ENCODE peak calls at places on chromosomes 11 and 22, in nine cellular contexts. One of them, this sample, is unnamed.

GRCh38 chr11:14623036-14623435 is 20.6 kb upstream of the PDE3B start:
- DNase-seq in H1: no peak
- DNase-seq in GM03348: no peak
- DNase-seq in GM04504: no peak
- DNase-seq in NCI-H2029: no peak
- DNase-seq in progenitor cell of endocrine pancreas: no peak
- DNase-seq in activated naive CD8-positive, alpha-beta T cell treated with anti-CD3 and anti-CD28 coated beads, Interleukin-2, amount 10 ng/mL, durations not matched to agents 7 days and 5 days: no peak
- DNase-seq in activated naive CD4-positive, alpha-beta T cell: no peak
- DNase-seq in EH: no peak
- DNase-seq in this sample: no peak

GRCh38 chr11:31000412-31000811 is 369.1 kb downstream of the DCDC1 start:
- DNase-seq in activated naive CD4-positive, alpha-beta T cell: no peak
- DNase-seq in activated naive CD8-positive, alpha-beta T cell treated with anti-CD3 and anti-CD28 coated beads, Interleukin-2, amount 10 ng/mL, durations not matched to agents 7 days and 5 days: no peak
- DNase-seq in EH: no peak
- DNase-seq in H1: no peak
- DNase-seq in progenitor cell of endocrine pancreas: no peak
- DNase-seq in GM04504: no peak
- DNase-seq in NCI-H2029: no peak
- DNase-seq in GM03348: no peak
- DNase-seq in this sample: no peak

GRCh38 chr11:2178906-2179494 is 7.4 kb upstream of the TH start:
- DNase-seq in activated naive CD4-positive, alpha-beta T cell: no peak
- DNase-seq in NCI-H2029: no peak
- DNase-seq in EH: peak
- DNase-seq in progenitor cell of endocrine pancreas: no peak
- DNase-seq in activated naive CD8-positive, alpha-beta T cell treated with anti-CD3 and anti-CD28 coated beads, Interleukin-2, amount 10 ng/mL, durations not matched to agents 7 days and 5 days: no peak
- DNase-seq in GM04504: no peak
- DNase-seq in GM03348: peak
- DNase-seq in H1: no peak
- DNase-seq in this sample: peak

GRCh38 chr22:41913842-41914534 is 886 bp downstream of the SHISA8 start:
- DNase-seq in NCI-H2029: peak
- DNase-seq in H1: no peak
- DNase-seq in EH: no peak
- DNase-seq in GM03348: no peak
- DNase-seq in progenitor cell of endocrine pancreas: peak
- DNase-seq in activated naive CD8-positive, alpha-beta T cell treated with anti-CD3 and anti-CD28 coated beads, Interleukin-2, amount 10 ng/mL, durations not matched to agents 7 days and 5 days: no peak
- DNase-seq in activated naive CD4-positive, alpha-beta T cell: no peak
- DNase-seq in GM04504: no peak
- DNase-seq in this sample: peak

GRCh38 chr11:76023408-76024068 is 182.8 kb downstream of the WNT11 start:
- DNase-seq in H1: no peak
- DNase-seq in progenitor cell of endocrine pancreas: no peak
- DNase-seq in activated naive CD4-positive, alpha-beta T cell: no peak
- DNase-seq in GM03348: no peak
- DNase-seq in activated naive CD8-positive, alpha-beta T cell treated with anti-CD3 and anti-CD28 coated beads, Interleukin-2, amount 10 ng/mL, durations not matched to agents 7 days and 5 days: no peak
- DNase-seq in NCI-H2029: no peak
- DNase-seq in EH: no peak
- DNase-seq in GM04504: no peak
- DNase-seq in this sample: no peak

GRCh38 chr11:69351460-69351859 is 57.5 kb downstream of the MYEOV start:
- DNase-seq in EH: peak
- DNase-seq in progenitor cell of endocrine pancreas: no peak
- DNase-seq in H1: no peak
- DNase-seq in GM03348: peak
- DNase-seq in GM04504: no peak
- DNase-seq in activated naive CD8-positive, alpha-beta T cell treated with anti-CD3 and anti-CD28 coated beads, Interleukin-2, amount 10 ng/mL, durations not matched to agents 7 days and 5 days: no peak
- DNase-seq in activated naive CD4-positive, alpha-beta T cell: no peak
- DNase-seq in NCI-H2029: no peak
- DNase-seq in this sample: no peak

GRCh38 chr11:78132475-78132874 is 7.0 kb downstream of the ALG8 start:
- DNase-seq in progenitor cell of endocrine pancreas: no peak
- DNase-seq in NCI-H2029: no peak
- DNase-seq in H1: no peak
- DNase-seq in GM03348: no peak
- DNase-seq in GM04504: no peak
- DNase-seq in activated naive CD4-positive, alpha-beta T cell: no peak
- DNase-seq in EH: no peak
- DNase-seq in activated naive CD8-positive, alpha-beta T cell treated with anti-CD3 and anti-CD28 coated beads, Interleukin-2, amount 10 ng/mL, durations not matched to agents 7 days and 5 days: no peak
- DNase-seq in this sample: peak

GRCh38 chr11:114615448-114616361 is 20.1 kb upstream of the NXPE4 start:
- DNase-seq in GM04504: no peak
- DNase-seq in activated naive CD4-positive, alpha-beta T cell: no peak
- DNase-seq in H1: no peak
- DNase-seq in progenitor cell of endocrine pancreas: no peak
- DNase-seq in EH: no peak
- DNase-seq in NCI-H2029: no peak
- DNase-seq in GM03348: no peak
- DNase-seq in activated naive CD8-positive, alpha-beta T cell treated with anti-CD3 and anti-CD28 coated beads, Interleukin-2, amount 10 ng/mL, durations not matched to agents 7 days and 5 days: no peak
- DNase-seq in this sample: no peak

GRCh38 chr11:130872961-130873360 is 43.3 kb downstream of the SNX19 start:
- DNase-seq in NCI-H2029: no peak
- DNase-seq in GM04504: peak
- DNase-seq in EH: peak
- DNase-seq in GM03348: peak
- DNase-seq in activated naive CD4-positive, alpha-beta T cell: no peak
- DNase-seq in activated naive CD8-positive, alpha-beta T cell treated with anti-CD3 and anti-CD28 coated beads, Interleukin-2, amount 10 ng/mL, durations not matched to agents 7 days and 5 days: no peak
- DNase-seq in H1: no peak
- DNase-seq in progenitor cell of endocrine pancreas: no peak
- DNase-seq in this sample: peak

GRCh38 chr11:57357827-57358226 is 19.7 kb downstream of the P2RX3 start:
- DNase-seq in progenitor cell of endocrine pancreas: no peak
- DNase-seq in NCI-H2029: no peak
- DNase-seq in activated naive CD8-positive, alpha-beta T cell treated with anti-CD3 and anti-CD28 coated beads, Interleukin-2, amount 10 ng/mL, durations not matched to agents 7 days and 5 days: no peak
- DNase-seq in GM03348: peak
- DNase-seq in H1: no peak
- DNase-seq in GM04504: no peak
- DNase-seq in activated naive CD4-positive, alpha-beta T cell: no peak
- DNase-seq in EH: peak
- DNase-seq in this sample: peak

GRCh38 chr11:3080104-3080503 is 22.9 kb upstream of the CARS1 start:
- DNase-seq in activated naive CD8-positive, alpha-beta T cell treated with anti-CD3 and anti-CD28 coated beads, Interleukin-2, amount 10 ng/mL, durations not matched to agents 7 days and 5 days: no peak
- DNase-seq in activated naive CD4-positive, alpha-beta T cell: no peak
- DNase-seq in GM03348: no peak
- DNase-seq in GM04504: no peak
- DNase-seq in EH: no peak
- DNase-seq in NCI-H2029: no peak
- DNase-seq in H1: no peak
- DNase-seq in progenitor cell of endocrine pancreas: no peak
- DNase-seq in this sample: no peak

GRCh38 chr22:49658902-49659280 is 168.8 kb downstream of the BRD1 start:
- DNase-seq in activated naive CD4-positive, alpha-beta T cell: no peak
- DNase-seq in GM03348: no peak
- DNase-seq in EH: no peak
- DNase-seq in activated naive CD8-positive, alpha-beta T cell treated with anti-CD3 and anti-CD28 coated beads, Interleukin-2, amount 10 ng/mL, durations not matched to agents 7 days and 5 days: no peak
- DNase-seq in H1: no peak
- DNase-seq in GM04504: no peak
- DNase-seq in NCI-H2029: no peak
- DNase-seq in progenitor cell of endocrine pancreas: peak
- DNase-seq in this sample: peak

GRCh38 chr11:107439586-107440201 is 17.9 kb downstream of the CWF19L2 start:
- DNase-seq in NCI-H2029: no peak
- DNase-seq in activated naive CD8-positive, alpha-beta T cell treated with anti-CD3 and anti-CD28 coated beads, Interleukin-2, amount 10 ng/mL, durations not matched to agents 7 days and 5 days: no peak
- DNase-seq in GM03348: no peak
- DNase-seq in progenitor cell of endocrine pancreas: no peak
- DNase-seq in activated naive CD4-positive, alpha-beta T cell: no peak
- DNase-seq in GM04504: no peak
- DNase-seq in EH: no peak
- DNase-seq in H1: no peak
- DNase-seq in this sample: no peak

GRCh38 chr11:31803813-31804438 is 7.2 kb downstream of the PAX6 start:
- DNase-seq in NCI-H2029: no peak
- DNase-seq in GM03348: no peak
- DNase-seq in activated naive CD8-positive, alpha-beta T cell treated with anti-CD3 and anti-CD28 coated beads, Interleukin-2, amount 10 ng/mL, durations not matched to agents 7 days and 5 days: no peak
- DNase-seq in H1: no peak
- DNase-seq in EH: no peak
- DNase-seq in progenitor cell of endocrine pancreas: no peak
- DNase-seq in activated naive CD4-positive, alpha-beta T cell: no peak
- DNase-seq in GM04504: no peak
- DNase-seq in this sample: peak

GRCh38 chr22:21457023-21457787 is 10.0 kb upstream of the TMEM191C start:
- DNase-seq in activated naive CD4-positive, alpha-beta T cell: no peak
- DNase-seq in EH: no peak
- DNase-seq in GM04504: no peak
- DNase-seq in activated naive CD8-positive, alpha-beta T cell treated with anti-CD3 and anti-CD28 coated beads, Interleukin-2, amount 10 ng/mL, durations not matched to agents 7 days and 5 days: no peak
- DNase-seq in H1: no peak
- DNase-seq in GM03348: no peak
- DNase-seq in NCI-H2029: no peak
- DNase-seq in progenitor cell of endocrine pancreas: no peak
- DNase-seq in this sample: no peak

GRCh38 chr11:13685461-13686108 is 17.1 kb downstream of the FAR1 start:
- DNase-seq in GM03348: no peak
- DNase-seq in GM04504: no peak
- DNase-seq in NCI-H2029: no peak
- DNase-seq in H1: no peak
- DNase-seq in activated naive CD4-positive, alpha-beta T cell: no peak
- DNase-seq in EH: no peak
- DNase-seq in activated naive CD8-positive, alpha-beta T cell treated with anti-CD3 and anti-CD28 coated beads, Interleukin-2, amount 10 ng/mL, durations not matched to agents 7 days and 5 days: no peak
- DNase-seq in progenitor cell of endocrine pancreas: no peak
- DNase-seq in this sample: no peak

GRCh38 chr22:50481440-50482106 is at the start of gene ADM2:
- DNase-seq in GM03348: peak
- DNase-seq in EH: peak
- DNase-seq in progenitor cell of endocrine pancreas: peak
- DNase-seq in H1: peak
- DNase-seq in activated naive CD8-positive, alpha-beta T cell treated with anti-CD3 and anti-CD28 coated beads, Interleukin-2, amount 10 ng/mL, durations not matched to agents 7 days and 5 days: peak
- DNase-seq in NCI-H2029: no peak
- DNase-seq in activated naive CD4-positive, alpha-beta T cell: no peak
- DNase-seq in GM04504: no peak
- DNase-seq in this sample: peak

GRCh38 chr22:22091400-22091878 is 108.9 kb upstream of the TOP3B start:
- DNase-seq in activated naive CD4-positive, alpha-beta T cell: no peak
- DNase-seq in activated naive CD8-positive, alpha-beta T cell treated with anti-CD3 and anti-CD28 coated beads, Interleukin-2, amount 10 ng/mL, durations not matched to agents 7 days and 5 days: no peak
- DNase-seq in GM03348: no peak
- DNase-seq in NCI-H2029: no peak
- DNase-seq in progenitor cell of endocrine pancreas: no peak
- DNase-seq in GM04504: no peak
- DNase-seq in EH: no peak
- DNase-seq in H1: no peak
- DNase-seq in this sample: no peak

GRCh38 chr11:44645832-44646231 is 80.4 kb downstream of the CD82 start:
- DNase-seq in progenitor cell of endocrine pancreas: no peak
- DNase-seq in GM03348: no peak
- DNase-seq in EH: no peak
- DNase-seq in activated naive CD8-positive, alpha-beta T cell treated with anti-CD3 and anti-CD28 coated beads, Interleukin-2, amount 10 ng/mL, durations not matched to agents 7 days and 5 days: no peak
- DNase-seq in H1: no peak
- DNase-seq in GM04504: no peak
- DNase-seq in NCI-H2029: no peak
- DNase-seq in activated naive CD4-positive, alpha-beta T cell: no peak
- DNase-seq in this sample: no peak

GRCh38 chr11:88508808-88509581 is 171.5 kb upstream of the CTSC start:
- DNase-seq in H1: peak
- DNase-seq in GM03348: peak
- DNase-seq in progenitor cell of endocrine pancreas: peak
- DNase-seq in activated naive CD4-positive, alpha-beta T cell: no peak
- DNase-seq in NCI-H2029: no peak
- DNase-seq in GM04504: no peak
- DNase-seq in activated naive CD8-positive, alpha-beta T cell treated with anti-CD3 and anti-CD28 coated beads, Interleukin-2, amount 10 ng/mL, durations not matched to agents 7 days and 5 days: peak
- DNase-seq in EH: peak
- DNase-seq in this sample: peak

GRCh38 chr11:45806937-45807791 is 2.2 kb downstream of the SLC35C1 start:
- DNase-seq in GM03348: no peak
- DNase-seq in EH: no peak
- DNase-seq in activated naive CD4-positive, alpha-beta T cell: no peak
- DNase-seq in progenitor cell of endocrine pancreas: no peak
- DNase-seq in NCI-H2029: no peak
- DNase-seq in H1: no peak
- DNase-seq in GM04504: no peak
- DNase-seq in activated naive CD8-positive, alpha-beta T cell treated with anti-CD3 and anti-CD28 coated beads, Interleukin-2, amount 10 ng/mL, durations not matched to agents 7 days and 5 days: no peak
- DNase-seq in this sample: peak

GRCh38 chr11:69301491-69302401 is 7.8 kb downstream of the MYEOV start:
- DNase-seq in H1: no peak
- DNase-seq in progenitor cell of endocrine pancreas: no peak
- DNase-seq in EH: peak
- DNase-seq in GM03348: peak
- DNase-seq in activated naive CD8-positive, alpha-beta T cell treated with anti-CD3 and anti-CD28 coated beads, Interleukin-2, amount 10 ng/mL, durations not matched to agents 7 days and 5 days: no peak
- DNase-seq in activated naive CD4-positive, alpha-beta T cell: no peak
- DNase-seq in NCI-H2029: no peak
- DNase-seq in GM04504: peak
- DNase-seq in this sample: peak

GRCh38 chr22:23939017-23939357 is 22.0 kb downstream of the GSTT2B start:
- DNase-seq in activated naive CD4-positive, alpha-beta T cell: no peak
- DNase-seq in progenitor cell of endocrine pancreas: no peak
- DNase-seq in H1: no peak
- DNase-seq in GM03348: no peak
- DNase-seq in EH: no peak
- DNase-seq in activated naive CD8-positive, alpha-beta T cell treated with anti-CD3 and anti-CD28 coated beads, Interleukin-2, amount 10 ng/mL, durations not matched to agents 7 days and 5 days: no peak
- DNase-seq in NCI-H2029: no peak
- DNase-seq in GM04504: no peak
- DNase-seq in this sample: no peak